ENCODE peak calls at places on chromosomes 13 and 19, in five cellular contexts. A is mammary epithelial cell, Y is left ventricle myocardium inferior, G is lower lobe of right lung, C is neuronal stem cell. J is an unnamed sample.

GRCh38 chr19:44585371-44586141 is 27.8 kb upstream of the IGSF23 start:
- DNase-seq in A (peak; percentile 54), Y (no peak), G (no peak), C (no peak), J (peak; percentile 55)

GRCh38 chr19:31334101-31334848 is 15.0 kb downstream of the TSHZ3 start:
- DNase-seq in A (peak; percentile 91), Y (no peak), G (no peak), C (no peak), J (peak; percentile 86)

GRCh38 chr13:113864303-113864890 is 521 bp upstream of the GAS6 start:
- DNase-seq in A (peak; percentile 68), Y (no peak), G (no peak), C (no peak), J (no peak)

GRCh38 chr19:56840452-56841193 is at the start of the genes PEG3 and ZIM2:
- DNase-seq in A (no peak), Y (peak; percentile 74), G (no peak), C (peak; percentile 82), J (no peak)

GRCh38 chr13:51689597-51689996 is 105.3 kb downstream of the WDFY2 start:
- DNase-seq in A (peak; percentile 52), Y (no peak), G (no peak), C (no peak), J (no peak)

GRCh38 chr19:51458899-51459592 is 792 bp upstream of the SIGLEC8 start:
- DNase-seq in A (no peak), Y (no peak), G (no peak), C (no peak), J (no peak)

GRCh38 chr13:46893820-46894533 is 2.9 kb downstream of the HTR2A start:
- DNase-seq in A (peak; percentile 31), Y (peak; percentile 58), G (peak; percentile 83), C (peak; percentile 71), J (peak; percentile 79)

GRCh38 chr19:36417752-36418286 is 625 bp downstream of the ZFP82 start:
- DNase-seq in A (no peak), Y (no peak), G (no peak), C (no peak), J (no peak)

GRCh38 chr13:114030666-114031610 is 57.1 kb upstream of the C13orf46 start:
- DNase-seq in A (no peak), Y (no peak), G (no peak), C (no peak), J (no peak)

GRCh38 chr13:44989071-44989889 is at the start of the genes GPALPP1 and NUFIP1:
- DNase-seq in A (peak; percentile 92), Y (peak; percentile 94), G (peak; percentile 95), C (peak; percentile 91), J (peak; percentile 96)

GRCh38 chr19:7515471-7516226 is at the start of gene ZNF358:
- DNase-seq in A (no peak), Y (peak; percentile 85), G (peak; percentile 85), C (peak; percentile 76), J (peak; percentile 90)

GRCh38 chr13:67278230-67278629 is 48.1 kb upstream of the PCDH9 start:
- DNase-seq in A (no peak), Y (no peak), G (no peak), C (no peak), J (peak; percentile 83)

GRCh38 chr19:46000497-46001246 is 5.4 kb downstream of the CCDC61 start:
- DNase-seq in A (no peak), Y (peak; percentile 33), G (peak; percentile 75), C (peak; percentile 40), J (peak; percentile 67)

GRCh38 chr19:23470873-23471555 is 75.7 kb upstream of the ZNF91 start:
- DNase-seq in A (no peak), Y (no peak), G (no peak), C (no peak), J (no peak)

GRCh38 chr13:91045351-91046034 is 302.0 kb upstream of the MIR17HG start:
- DNase-seq in A (no peak), Y (no peak), G (no peak), C (peak; percentile 5), J (peak; percentile 16)

GRCh38 chr13:94617389-94618000 is 15.8 kb downstream of the GPR180 start:
- DNase-seq in A (no peak), Y (no peak), G (no peak), C (peak; percentile 35), J (peak; percentile 37)

GRCh38 chr19:45499196-45500180 is 1.2 kb downstream of the PPM1N start:
- DNase-seq in A (no peak), Y (no peak), G (peak; percentile 76), C (peak; percentile 59), J (peak; percentile 46)

GRCh38 chr13:114248011-114248410 is 13.3 kb downstream of the CDC16 start:
- DNase-seq in A (no peak), Y (no peak), G (no peak), C (no peak), J (no peak)

GRCh38 chr13:44668707-44669106 is 92.6 kb upstream of the TSC22D1 start:
- DNase-seq in A (no peak), Y (no peak), G (no peak), C (no peak), J (no peak)

GRCh38 chr13:28718186-28718537 is 608 bp downstream of the SLC46A3 start:
- DNase-seq in A (no peak), Y (no peak), G (no peak), C (no peak), J (peak; percentile 45)

GRCh38 chr19:33778089-33778791 is 18.4 kb upstream of the KCTD15 start:
- DNase-seq in A (peak; percentile 52), Y (peak; percentile 83), G (peak; percentile 90), C (peak; percentile 82), J (peak; percentile 91)

GRCh38 chr13:34162545-34162936 is 344.6 kb downstream of the RFC3 start:
- DNase-seq in A (no peak), Y (no peak), G (no peak), C (no peak), J (peak; percentile 27)

GRCh38 chr19:49338023-49338677 is 2.9 kb downstream of the CD37 start:
- DNase-seq in A (no peak), Y (no peak), G (no peak), C (no peak), J (peak; percentile 21)

GRCh38 chr13:67107973-67108372 is 122.2 kb downstream of the PCDH9 start:
- DNase-seq in A (peak; percentile 54), Y (no peak), G (no peak), C (no peak), J (no peak)

GRCh38 chr13:80399340-80400163 is 58.6 kb upstream of the SPRY2 start:
- DNase-seq in A (peak; percentile 74), Y (no peak), G (peak; percentile 72), C (no peak), J (no peak)

GRCh38 chr13:62287764-62288163 is 872.1 kb upstream of the PCDH20 start:
- DNase-seq in A (no peak), Y (no peak), G (no peak), C (no peak), J (no peak)

GRCh38 chr19:38162094-38162493 is 61.9 kb downstream of the DPF1 start:
- DNase-seq in A (peak; percentile 87), Y (no peak), G (no peak), C (no peak), J (no peak)

GRCh38 chr13:76522083-76522755 is 364.0 kb downstream of the KCTD12 start:
- DNase-seq in A (peak; percentile 43), Y (no peak), G (no peak), C (no peak), J (peak; percentile 49)

GRCh38 chr19:33291623-33292534 is 10.5 kb downstream of the CEBPA start:
- DNase-seq in A (no peak), Y (no peak), G (peak; percentile 74), C (no peak), J (no peak)

GRCh38 chr19:6866646-6867255 is 20.6 kb upstream of the ADGRE1 start:
- DNase-seq in A (no peak), Y (no peak), G (no peak), C (no peak), J (no peak)

GRCh38 chr13:100573121-100573520 is 15.5 kb downstream of the GGACT start:
- DNase-seq in A (peak; percentile 51), Y (peak; percentile 33), G (peak; percentile 70), C (peak; percentile 66), J (peak; percentile 88)

GRCh38 chr19:35154535-35155406 is at the start of gene FXYD5:
- DNase-seq in A (peak; percentile 66), Y (peak; percentile 72), G (peak; percentile 84), C (no peak), J (no peak)

GRCh38 chr13:27423333-27423732 is 1.1 kb upstream of the GTF3A start:
- DNase-seq in A (no peak), Y (no peak), G (no peak), C (no peak), J (no peak)

GRCh38 chr13:33349314-33349995 is 63.9 kb upstream of the STARD13 start:
- DNase-seq in A (no peak), Y (peak; percentile 28), G (no peak), C (peak; percentile 3), J (no peak)

GRCh38 chr13:48748681-48749080 is 95.0 kb downstream of the CYSLTR2 start:
- DNase-seq in A (no peak), Y (no peak), G (no peak), C (no peak), J (no peak)
- H3K4me1 ChIP-seq in A (peaks cover 22% of the 10 kb centered on the region), Y (peaks cover 31% of the 10 kb centered on the region), G (peaks cover 10% of the 10 kb centered on the region), C (no peaks in the 10 kb centered on the region), J (no peaks in the 10 kb centered on the region)

GRCh38 chr13:35768551-35768950 is 292.1 kb upstream of the MAB21L1 start:
- DNase-seq in A (no peak), Y (no peak), G (no peak), C (no peak), J (no peak)

GRCh38 chr13:35770756-35771291 is 294.3 kb upstream of the MAB21L1 start:
- DNase-seq in A (no peak), Y (no peak), G (no peak), C (no peak), J (no peak)

GRCh38 chr13:35769812-35770211 is 293.3 kb upstream of the MAB21L1 start:
- DNase-seq in A (no peak), Y (no peak), G (no peak), C (no peak), J (no peak)

GRCh38 chr13:35768126-35768525 is 291.6 kb upstream of the MAB21L1 start:
- DNase-seq in A (no peak), Y (no peak), G (no peak), C (no peak), J (no peak)

DNA sequence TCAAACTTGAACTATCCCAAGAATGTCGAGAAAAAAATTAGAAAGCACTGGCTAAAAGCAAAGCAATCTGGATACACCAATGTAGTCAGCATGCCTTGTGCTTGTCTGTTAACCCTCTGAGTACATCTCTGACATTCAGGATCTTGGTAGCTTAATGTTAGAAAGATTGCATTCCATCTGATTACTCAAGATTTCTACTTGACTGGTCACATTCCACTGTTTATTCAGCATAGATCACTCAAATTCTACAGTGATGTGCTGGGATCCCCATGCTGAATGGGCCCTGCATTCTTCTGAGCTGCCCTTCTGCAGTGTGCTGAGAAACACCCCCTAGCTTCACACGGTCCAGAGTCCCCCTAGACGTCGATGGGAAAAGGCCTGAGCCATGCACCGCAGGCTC is 295.4 kb upstream of the MAB21L1 start:
- DNase-seq in A (peak; percentile 65), Y (no peak), G (no peak), C (no peak), J (no peak)
- H3K4me1 ChIP-seq in A (no peaks in the 10 kb centered on the region), Y (peaks cover 13% of the 10 kb centered on the region), G (no peaks in the 10 kb centered on the region), C (peaks cover 6% of the 10 kb centered on the region), J (no peaks in the 10 kb centered on the region)

GRCh38 chr13:30026093-30026492 is 175.7 kb upstream of the UBL3 start:
- DNase-seq in A (peak; percentile 33), Y (no peak), G (no peak), C (no peak), J (no peak)
- H3K4me1 ChIP-seq in A (no peaks in the 10 kb centered on the region), Y (no peaks in the 10 kb centered on the region), G (no peaks in the 10 kb centered on the region), C (no peaks in the 10 kb centered on the region), J (no peaks in the 10 kb centered on the region)

GRCh38 chr13:40572961-40573360 is 93.5 kb downstream of the FOXO1 start:
- DNase-seq in A (no peak), Y (no peak), G (no peak), C (no peak), J (no peak)
- H3K4me1 ChIP-seq in A (no peaks in the 10 kb centered on the region), Y (peaks cover 91% of the 10 kb centered on the region), G (peaks cover 35% of the 10 kb centered on the region), C (peaks cover 5% of the 10 kb centered on the region), J (peaks cover 5% of the 10 kb centered on the region)

GRCh38 chr19:14502334-14503092 is 6.6 kb upstream of the GIPC1 start:
- DNase-seq in A (no peak), Y (no peak), G (no peak), C (no peak), J (peak; percentile 64)
- H3K4me1 ChIP-seq in A (peaks cover 29% of the 10 kb centered on the region), Y (peaks cover 4% of the 10 kb centered on the region), G (peaks cover 37% of the 10 kb centered on the region), C (peaks cover 1% of the 10 kb centered on the region), J (peaks cover 2% of the 10 kb centered on the region)

J was measured in cardiac muscle cell.